ENCODE peak calls at places on chromosomes 3 and 15, in nine cellular contexts. P is stimulated activated CD8-positive, alpha-beta memory T cell treated with anti-CD3 and anti-CD28 coated beads, Interleukin-7, amount 100 ng/mL, for 4 hours; A is omental fat pad; M is HL-60; E is HuH-7.5; K is GM12865; Y is HTR-8/SVneo; I is sigmoid colon; X is GM03348. F is an unnamed sample.

GRCh38 chr3:31051226-31051625 is 156.8 kb upstream of the GADL1 start:
- DNase-seq in P (no peak), A (no peak), M (no peak), E (no peak), K (no peak), Y (no peak), I (no peak), X (no peak), F (no peak)

GRCh38 chr3:37032961-37033360 is 39.6 kb downstream of the MLH1 start:
- DNase-seq in P (no peak), A (no peak), M (no peak), E (no peak), K (no peak), Y (no peak), I (peak; percentile 78), X (no peak), F (no peak)

GRCh38 chr15:39784125-39784524 is 1.5 kb upstream of the FSIP1 start:
- DNase-seq in P (no peak), A (no peak), M (no peak), E (no peak), K (no peak), Y (no peak), I (no peak), X (no peak), F (no peak)

GRCh38 chr3:10002951-10003350 is 16.3 kb upstream of the EMC3 start:
- DNase-seq in P (no peak), A (no peak), M (no peak), E (no peak), K (no peak), Y (no peak), I (peak; percentile 27), X (no peak), F (no peak)

GRCh38 chr3:157447026-157447694 is 10.5 kb downstream of the PTX3 start:
- DNase-seq in P (no peak), A (no peak), M (no peak), E (no peak), K (no peak), Y (peak; percentile 41), I (no peak), X (peak; percentile 50), F (no peak)

GRCh38 chr15:47803767-47804166 is 86.5 kb downstream of the SEMA6D start:
- DNase-seq in P (no peak), A (no peak), M (no peak), E (no peak), K (no peak), Y (no peak), I (no peak), X (no peak), F (no peak)

GRCh38 chr3:129310111-129310601 is 31.5 kb downstream of the HMCES start:
- DNase-seq in P (no peak), A (no peak), M (no peak), E (no peak), K (peak; percentile 67), Y (no peak), I (no peak), X (no peak), F (no peak)

GRCh38 chr3:69143605-69144004 is 21.2 kb upstream of the LMOD3 start:
- DNase-seq in P (no peak), A (no peak), M (no peak), E (no peak), K (no peak), Y (no peak), I (no peak), X (no peak), F (no peak)

GRCh38 chr15:97140216-97140615 is 809.7 kb downstream of the NR2F2 start:
- DNase-seq in P (no peak), A (no peak), M (no peak), E (no peak), K (no peak), Y (no peak), I (no peak), X (no peak), F (no peak)

GRCh38 chr3:170897978-170898377 is 10.5 kb downstream of the EIF5A2 start:
- DNase-seq in P (no peak), A (no peak), M (no peak), E (no peak), K (no peak), Y (no peak), I (no peak), X (no peak), F (no peak)

GRCh38 chr15:74129411-74130088 is 836 bp upstream of the ISLR2 start:
- DNase-seq in P (no peak), A (no peak), M (no peak), E (no peak), K (no peak), Y (no peak), I (no peak), X (no peak), F (no peak)

GRCh38 chr15:64808785-64809453 is 16.5 kb downstream of the PIF1 start:
- DNase-seq in P (no peak), A (no peak), M (no peak), E (no peak), K (no peak), Y (no peak), I (no peak), X (no peak), F (no peak)

GRCh38 chr15:68676926-68677325 is 98.1 kb downstream of the CORO2B start:
- DNase-seq in P (no peak), A (no peak), M (no peak), E (no peak), K (no peak), Y (no peak), I (peak; percentile 34), X (no peak), F (no peak)

GRCh38 chr3:140585828-140586227 is 92.0 kb upstream of the TRIM42 start:
- DNase-seq in P (no peak), A (no peak), M (no peak), E (no peak), K (no peak), Y (no peak), I (no peak), X (peak; percentile 60), F (no peak)

GRCh38 chr3:78978037-78978436 is 789.8 kb downstream of the ROBO1 start:
- DNase-seq in P (no peak), A (no peak), M (no peak), E (no peak), K (peak; percentile 16), Y (no peak), I (no peak), X (peak; percentile 27), F (no peak)

GRCh38 chr15:75452364-75452967 is 976 bp upstream of the SIN3A start:
- DNase-seq in P (peak; percentile 63), A (peak; percentile 78), M (peak; percentile 66), E (peak; percentile 71), K (peak; percentile 89), Y (peak; percentile 62), I (peak; percentile 95), X (peak; percentile 67), F (no peak)

GRCh38 chr15:90362936-90363212 is 10.8 kb downstream of the ZNF774 start:
- DNase-seq in P (no peak), A (no peak), M (no peak), E (no peak), K (no peak), Y (no peak), I (peak; percentile 79), X (peak; percentile 81), F (peak; percentile 36)

GRCh38 chr3:120263792-120264191 is 21.2 kb downstream of the GPR156 start:
- DNase-seq in P (no peak), A (no peak), M (no peak), E (no peak), K (no peak), Y (no peak), I (no peak), X (no peak), F (no peak)

GRCh38 chr3:117105650-117106049 is 396.1 kb downstream of the TUSC7 start:
- DNase-seq in P (no peak), A (no peak), M (no peak), E (no peak), K (no peak), Y (no peak), I (no peak), X (peak; percentile 38), F (no peak)

GRCh38 chr3:17044844-17045243 is 160.1 kb downstream of the PLCL2 start:
- DNase-seq in P (no peak), A (no peak), M (no peak), E (no peak), K (peak; percentile 73), Y (no peak), I (no peak), X (no peak), F (no peak)

GRCh38 chr3:105367406-105368213 is 901 bp downstream of the ALCAM start:
- DNase-seq in P (no peak), A (peak; percentile 24), M (peak; percentile 85), E (peak; percentile 43), K (peak; percentile 95), Y (peak; percentile 32), I (peak; percentile 83), X (peak; percentile 60), F (no peak)